ENCODE peak calls at places on chromosomes 11 and 22, in nine cellular contexts. U is HFF-Myc, W is T-helper 2 cell, V is fibroblast of mammary gland, Y is Peyer's patch, X is adrenal gland, T is endothelial cell, E is M059J, Q is iris pigment epithelial cell. C is an unnamed sample.

GRCh38 chr11:126166413-126166812 is 45.0 kb downstream of the RPUSD4 start:
- DNase-seq in W (no peak), V (no peak), U (no peak), T (no peak), E (no peak), Y (no peak), Q (no peak), X (no peak), C (no peak)

GRCh38 chr11:116420770-116421528 is 351.8 kb downstream of the BUD13 start:
- DNase-seq in Y (peak; percentile 84), T (no peak), X (no peak), Q (peak; percentile 18), E (peak; percentile 18), V (peak; percentile 11), W (no peak), U (no peak), C (no peak)

GRCh38 chr22:48445113-48445827 is 1382.4 kb downstream of the BRD1 start:
- DNase-seq in T (no peak), V (no peak), Y (no peak), W (no peak), E (peak; percentile 38), X (no peak), U (no peak), Q (no peak), C (no peak)

GRCh38 chr11:68372625-68373024 is 60.2 kb downstream of the LRP5 start:
- DNase-seq in V (no peak), E (no peak), T (no peak), X (no peak), W (no peak), U (no peak), Y (peak; percentile 76), Q (no peak), C (no peak)

GRCh38 chr22:21044931-21045584 is 688 bp upstream of the LRRC74B start:
- DNase-seq in W (no peak), E (peak; percentile 80), V (peak; percentile 89), Q (peak; percentile 53), X (peak; percentile 67), T (no peak), U (no peak), Y (no peak), C (no peak)

GRCh38 chr22:47190957-47191323 is 428.5 kb downstream of the TBC1D22A start:
- DNase-seq in V (no peak), T (no peak), W (no peak), Q (no peak), Y (no peak), U (no peak), X (no peak), E (no peak), C (no peak)

GRCh38 chr11:94675239-94675638 is 92.9 kb upstream of the AMOTL1 start:
- DNase-seq in T (no peak), Y (no peak), W (no peak), U (no peak), V (no peak), X (no peak), Q (no peak), E (no peak), C (no peak)

GRCh38 chr22:30170126-30170525 is 76.4 kb downstream of the LIF start:
- DNase-seq in E (no peak), T (no peak), Q (no peak), W (no peak), U (no peak), X (no peak), Y (no peak), V (no peak), C (no peak)

GRCh38 chr22:46351767-46352166 is 16.3 kb downstream of the TRMU start:
- DNase-seq in Q (no peak), X (no peak), W (no peak), Y (no peak), U (no peak), E (no peak), T (no peak), V (no peak), C (no peak)

C was measured in HL-60.